ENCODE peak calls at places on chromosomes 7 and 10, in eight cellular contexts. N is colonic mucosa; Z is tibial artery; R is keratinocyte; C is WERI-Rb-1; S is body of pancreas; F is upper lobe of right lung; Y is effector memory CD4-positive, alpha-beta T cell. G is an unnamed sample.
A peak's percentile ranks its signal among the peaks of the same experiment; 100 is the strongest.

GRCh38 chr7:85664341-85664740 is 477.5 kb upstream of the SEMA3D start:
- DNase-seq in Z (no peak), R (no peak), S (no peak), Y (no peak), C (no peak), F (no peak), N (no peak), G (no peak)

GRCh38 chr7:117202511-117202910 is 120.3 kb downstream of the WNT2 start:
- DNase-seq in Z (no peak), N (no peak), F (no peak), C (no peak), Y (no peak), S (no peak), R (no peak), G (no peak)

GRCh38 chr7:106704000-106704840 is 43.3 kb upstream of the CCDC71L start:
- DNase-seq in C (no peak), Z (no peak), S (no peak), F (no peak), R (no peak), Y (no peak), N (no peak), G (no peak)

GRCh38 chr10:114306116-114306973 is 67.3 kb downstream of the VWA2 start:
- DNase-seq in R (peak; percentile 95), F (no peak), Z (peak; percentile 41), C (no peak), N (no peak), S (no peak), Y (no peak), G (no peak)

GRCh38 chr10:21257191-21257590 is 268.3 kb downstream of the SKIDA1 start:
- DNase-seq in F (no peak), N (no peak), S (no peak), C (no peak), R (no peak), Z (no peak), Y (no peak), G (no peak)

GRCh38 chr10:130018253-130018652 is 54.2 kb upstream of the EBF3 start:
- DNase-seq in Y (no peak), F (no peak), Z (peak; percentile 20), C (no peak), S (no peak), N (no peak), R (no peak), G (no peak)

GRCh38 chr7:155369-156000 is 36.9 kb upstream of the FAM20C start:
- DNase-seq in C (peak; percentile 55), F (peak; percentile 20), S (no peak), Z (peak; percentile 28), R (no peak), N (no peak), Y (no peak), G (no peak)

GRCh38 chr7:140990193-140990962 is 24.4 kb downstream of the MRPS33 start:
- DNase-seq in R (no peak), N (no peak), Z (no peak), Y (no peak), S (no peak), C (no peak), F (no peak), G (no peak)

GRCh38 chr10:76830218-76830617 is 807.4 kb downstream of the KCNMA1 start:
- DNase-seq in N (no peak), Y (no peak), C (no peak), R (no peak), Z (no peak), F (no peak), S (no peak), G (no peak)

GRCh38 chr7:88450874-88451273 is 144.2 kb upstream of the STEAP4 start:
- DNase-seq in Y (no peak), R (no peak), Z (no peak), F (no peak), S (no peak), N (no peak), C (no peak), G (no peak)

GRCh38 chr10:22323538-22324305 is 2.8 kb downstream of the BMI1 start:
- DNase-seq in C (no peak), N (no peak), F (no peak), R (no peak), S (no peak), Y (no peak), Z (no peak), G (no peak)

GRCh38 chr10:119509909-119510451 is 32.5 kb downstream of the RGS10 start:
- DNase-seq in N (no peak), Z (peak; percentile 90), F (no peak), S (peak; percentile 30), R (no peak), C (no peak), Y (no peak), G (no peak)

GRCh38 chr7:46215987-46216567 is 295.0 kb upstream of the IGFBP3 start:
- DNase-seq in C (no peak), S (peak; percentile 89), R (no peak), Z (no peak), Y (no peak), N (no peak), F (no peak), G (no peak)

GRCh38 chr7:117069379-117069778 is 116.1 kb downstream of the ST7 start:
- DNase-seq in S (no peak), C (no peak), R (no peak), F (no peak), Z (no peak), N (no peak), Y (no peak), G (no peak)

GRCh38 chr7:81676105-81676811 is 93.6 kb downstream of the HGF start:
- DNase-seq in C (no peak), Y (no peak), R (no peak), S (no peak), Z (no peak), F (no peak), N (no peak), G (no peak)

DNA sequence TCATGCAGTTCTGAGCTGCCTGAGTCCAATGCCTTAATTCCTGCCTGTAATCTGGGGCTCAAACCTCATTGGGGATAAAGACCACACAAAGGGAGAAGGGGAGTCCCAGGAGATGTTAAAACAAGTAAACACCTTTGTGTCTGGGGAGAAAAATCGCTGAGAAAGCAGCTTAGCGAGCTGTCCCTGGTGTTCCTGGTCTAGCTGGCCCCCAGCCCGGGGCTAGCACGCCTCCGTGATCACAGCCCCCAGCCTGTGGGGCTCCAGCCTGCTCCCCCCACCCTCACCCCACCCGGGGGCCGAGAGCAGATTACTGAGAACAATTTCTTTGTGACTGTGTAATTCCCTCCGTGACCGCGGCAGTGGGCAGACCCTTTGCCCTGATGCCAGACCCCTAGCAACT is 24.8 kb downstream of the DPCD start:
- DNase-seq in Y (no peak), R (no peak), C (peak; percentile 51), Z (no peak), S (no peak), F (no peak), N (no peak), G (no peak)
- H3K36me3 ChIP-seq in Y (peaks cover 57% of the 10 kb centered on the region), R (peaks cover 36% of the 10 kb centered on the region), C (peaks cover 19% of the 10 kb centered on the region), Z (peaks cover 43% of the 10 kb centered on the region), S (peaks cover 29% of the 10 kb centered on the region), F (peaks cover 59% of the 10 kb centered on the region), N (no peaks in the 10 kb centered on the region), G (peaks cover 2% of the 10 kb centered on the region)

DNA sequence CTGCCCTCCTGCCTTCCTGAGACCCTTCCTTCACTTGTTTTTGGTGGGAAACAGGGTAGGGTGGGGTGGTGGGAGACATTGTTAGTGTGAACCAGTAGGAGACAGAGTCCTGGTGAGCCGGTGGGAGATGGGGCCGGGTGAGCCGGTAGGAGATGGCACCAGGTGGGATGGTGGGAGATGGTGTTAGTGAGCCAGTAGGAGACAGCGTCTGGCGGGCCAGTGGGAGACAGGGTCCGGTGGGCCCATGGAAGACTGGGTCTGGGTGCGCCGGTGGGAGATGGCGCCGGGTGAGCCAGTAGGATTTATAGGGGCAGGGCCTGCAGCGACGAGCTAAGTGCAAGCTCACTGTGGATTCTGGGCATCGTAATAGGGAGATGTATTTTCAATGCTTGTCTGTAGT is 116.8 kb downstream of the TRRAP start:
- DNase-seq in F (peak; percentile 34), C (no peak), R (no peak), Y (no peak), N (no peak), Z (no peak), S (no peak), G (no peak)
- H3K36me3 ChIP-seq in F (peaks cover 95% of the 10 kb centered on the region), C (peaks cover 86% of the 10 kb centered on the region), R (peaks cover 28% of the 10 kb centered on the region), Y (peaks cover 81% of the 10 kb centered on the region), N (peaks cover 4% of the 10 kb centered on the region), Z (peaks cover 74% of the 10 kb centered on the region), S (peaks cover 44% of the 10 kb centered on the region), G (no peaks in the 10 kb centered on the region)

DNA sequence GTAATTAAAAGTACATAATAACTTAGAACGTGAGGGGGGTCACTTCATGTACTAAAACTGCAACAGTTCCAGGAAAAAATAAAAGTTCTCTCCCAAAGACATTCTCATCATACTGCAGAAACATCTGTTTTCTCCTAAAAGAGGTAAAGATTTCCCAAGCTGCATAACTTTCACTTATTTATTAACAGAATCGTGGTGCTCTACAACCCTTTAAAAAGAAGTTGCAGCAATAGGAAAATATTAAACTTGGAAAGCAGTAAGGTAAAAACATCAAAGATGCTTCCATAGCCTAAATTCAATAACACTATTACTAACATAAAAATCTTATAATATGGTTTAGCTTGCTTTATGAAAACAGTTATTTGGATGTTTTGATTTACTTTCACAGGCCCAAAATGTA is 23.3 kb downstream of the ZFAND4 start:
- DNase-seq in Z (no peak), F (no peak), N (no peak), Y (no peak), S (no peak), R (no peak), C (no peak), G (no peak)
- H3K36me3 ChIP-seq in Z (peaks cover 40% of the 10 kb centered on the region), F (peaks cover 34% of the 10 kb centered on the region), N (no peaks in the 10 kb centered on the region), Y (peaks cover 34% of the 10 kb centered on the region), S (peaks cover 7% of the 10 kb centered on the region), R (no peaks in the 10 kb centered on the region), C (no peaks in the 10 kb centered on the region), G (no peaks in the 10 kb centered on the region)

DNA sequence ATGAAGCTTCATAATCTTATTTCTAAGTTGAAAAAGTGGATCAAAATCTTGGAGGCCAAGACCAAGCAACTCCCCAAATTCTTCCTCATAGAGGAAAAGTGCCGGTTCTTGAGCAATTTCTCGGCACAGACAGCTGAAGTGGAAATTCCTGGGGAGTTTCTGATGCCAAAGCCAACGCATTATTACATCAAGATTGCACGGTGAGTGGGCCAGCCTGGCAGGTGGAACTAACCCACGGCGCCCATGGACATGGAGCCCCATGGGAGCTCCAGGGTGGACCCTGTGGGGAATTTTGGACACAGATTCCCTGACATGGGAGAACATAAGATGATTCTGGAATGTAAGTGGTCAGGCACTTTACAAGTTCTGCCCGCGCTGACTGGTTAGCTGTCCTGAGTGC is 125.9 kb downstream of the TRRAP start:
- DNase-seq in S (no peak), N (no peak), Y (no peak), R (no peak), F (peak; percentile 71), C (no peak), Z (no peak), G (no peak)
- H3K36me3 ChIP-seq in S (peaks cover 22% of the 10 kb centered on the region), N (peaks cover 35% of the 10 kb centered on the region), Y (peaks cover 82% of the 10 kb centered on the region), R (peaks cover 30% of the 10 kb centered on the region), F (peaks cover 73% of the 10 kb centered on the region), C (peaks cover 78% of the 10 kb centered on the region), Z (peaks cover 88% of the 10 kb centered on the region), G (no peaks in the 10 kb centered on the region)

DNA sequence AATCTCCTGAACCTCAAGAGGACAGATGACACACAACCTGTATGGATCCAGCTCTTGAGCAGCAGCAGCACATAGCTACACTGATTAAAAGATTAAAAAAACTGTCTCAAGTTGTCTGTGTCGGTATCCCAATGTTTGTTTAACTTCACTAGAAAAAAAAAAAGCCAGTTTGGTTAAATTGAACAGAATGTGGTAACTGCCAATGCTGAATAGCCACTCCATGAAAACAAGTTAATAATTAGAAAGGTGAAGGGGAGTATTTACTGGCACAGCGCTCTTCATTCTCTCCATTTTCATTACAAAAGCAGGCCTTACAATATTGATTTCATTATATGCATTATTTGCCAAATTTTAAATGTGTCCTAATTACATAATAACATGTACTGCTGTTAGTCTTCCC is 47.6 kb downstream of the GDI2 start:
- DNase-seq in C (no peak), Z (no peak), Y (no peak), R (no peak), S (no peak), N (no peak), F (no peak), G (no peak)
- H3K36me3 ChIP-seq in C (peaks cover 20% of the 10 kb centered on the region), Z (peaks cover 67% of the 10 kb centered on the region), Y (peaks cover 67% of the 10 kb centered on the region), R (peaks cover 23% of the 10 kb centered on the region), S (peaks cover 27% of the 10 kb centered on the region), N (peaks cover 21% of the 10 kb centered on the region), F (peaks cover 96% of the 10 kb centered on the region), G (no peaks in the 10 kb centered on the region)